ENCODE peak calls at places on chromosomes 11 and 22, in eight cellular contexts. I is HCT116, S is K562, H is HepG2, G is H1, E is SK-N-SH, L is GM12878, J is endothelial cell of umbilical vein. Q is an unnamed sample.

GRCh38 chr11:123145661-123146060 is 49.4 kb downstream of the CLMP start:
- DNase-seq in I (no peak), G (no peak), S (peak; percentile 4), J (no peak), H (no peak), L (no peak), E (peak; percentile 92), Q (no peak)

GRCh38 chr11:13137778-13138400 is 128.8 kb downstream of the RASSF10 start:
- DNase-seq in E (no peak), I (no peak), H (peak; percentile 66), S (no peak), J (no peak), L (no peak), G (no peak), Q (no peak)

GRCh38 chr11:40029406-40029805 is 1430.0 kb downstream of the LRRC4C start:
- DNase-seq in S (no peak), G (no peak), I (no peak), J (no peak), E (no peak), L (no peak), H (no peak), Q (no peak)

GRCh38 chr11:3939651-3940190 is 84.3 kb downstream of the STIM1 start:
- DNase-seq in G (no peak), S (no peak), J (no peak), H (no peak), L (no peak), E (no peak), I (no peak), Q (no peak)

GRCh38 chr11:11043676-11044075 is 185.8 kb upstream of the ZBED5 start:
- DNase-seq in S (no peak), L (no peak), I (no peak), J (no peak), E (no peak), G (no peak), H (no peak), Q (no peak)

GRCh38 chr11:70135142-70136132 is 57.3 kb downstream of the ANO1 start:
- DNase-seq in E (no peak), J (no peak), H (no peak), S (no peak), I (no peak), L (no peak), G (no peak), Q (no peak)

GRCh38 chr11:39011822-39012221 is 2413.8 kb upstream of the RAG2 start:
- DNase-seq in H (no peak), J (no peak), I (no peak), L (no peak), S (no peak), E (no peak), G (no peak), Q (no peak)

GRCh38 chr22:38467904-38468760 is at the start of gene KDELR3:
- DNase-seq in G (no peak), E (peak; percentile 80), I (peak; percentile 15), J (peak; percentile 55), L (no peak), S (peak; percentile 79), H (no peak), Q (no peak)

GRCh38 chr11:112042161-112042960 is 17.2 kb downstream of the DLAT start:
- DNase-seq in H (no peak), G (no peak), J (peak; percentile 67), L (no peak), E (no peak), S (peak; percentile 70), I (peak; percentile 64), Q (no peak)

GRCh38 chr22:32528984-32529982 is 54.7 kb downstream of the FBXO7 start:
- DNase-seq in E (peak; percentile 90), G (peak; percentile 84), L (peak; percentile 9), H (peak; percentile 91), I (peak; percentile 74), S (peak; percentile 81), J (peak; percentile 49), Q (peak; percentile 10)

GRCh38 chr11:68128682-68129327 is 7.6 kb upstream of the CHKA start:
- DNase-seq in L (no peak), I (no peak), H (peak; percentile 76), E (peak; percentile 59), J (peak; percentile 74), G (no peak), S (peak; percentile 76), Q (no peak)

GRCh38 chr11:86491048-86491447 is 116.4 kb downstream of the CCDC81 start:
- DNase-seq in H (no peak), L (no peak), G (no peak), J (peak; percentile 37), E (no peak), S (no peak), I (no peak), Q (no peak)

GRCh38 chr22:45997775-45998637 is 21.0 kb upstream of the WNT7B start:
- DNase-seq in H (no peak), I (no peak), G (no peak), J (no peak), E (peak; percentile 91), S (no peak), L (no peak), Q (no peak)

GRCh38 chr22:46134111-46134705 is 16.1 kb upstream of the PPARA start:
- DNase-seq in L (no peak), G (no peak), H (no peak), I (no peak), S (no peak), E (no peak), J (no peak), Q (no peak)

GRCh38 chr11:69320756-69321741 is 27.1 kb downstream of the MYEOV start:
- DNase-seq in G (no peak), S (no peak), E (no peak), L (no peak), H (no peak), I (no peak), J (peak; percentile 49), Q (no peak)

GRCh38 chr11:16572946-16573345 is 165.5 kb upstream of the C11orf58 start:
- DNase-seq in H (peak; percentile 6), E (no peak), J (no peak), S (no peak), L (no peak), I (no peak), G (no peak), Q (no peak)

GRCh38 chr11:69348414-69349235 is 54.7 kb downstream of the MYEOV start:
- DNase-seq in H (no peak), L (no peak), J (no peak), E (no peak), G (peak; percentile 35), I (no peak), S (no peak), Q (no peak)

GRCh38 chr11:118277312-118277711 is 13.2 kb upstream of the MPZL2 start:
- DNase-seq in E (no peak), S (no peak), G (no peak), J (peak; percentile 83), L (no peak), I (peak; percentile 44), H (peak; percentile 39), Q (no peak)

GRCh38 chr11:69240332-69241074 is 53.5 kb upstream of the MYEOV start:
- DNase-seq in G (no peak), H (no peak), J (no peak), S (peak; percentile 14), I (peak; percentile 18), L (no peak), E (no peak), Q (no peak)

DNA sequence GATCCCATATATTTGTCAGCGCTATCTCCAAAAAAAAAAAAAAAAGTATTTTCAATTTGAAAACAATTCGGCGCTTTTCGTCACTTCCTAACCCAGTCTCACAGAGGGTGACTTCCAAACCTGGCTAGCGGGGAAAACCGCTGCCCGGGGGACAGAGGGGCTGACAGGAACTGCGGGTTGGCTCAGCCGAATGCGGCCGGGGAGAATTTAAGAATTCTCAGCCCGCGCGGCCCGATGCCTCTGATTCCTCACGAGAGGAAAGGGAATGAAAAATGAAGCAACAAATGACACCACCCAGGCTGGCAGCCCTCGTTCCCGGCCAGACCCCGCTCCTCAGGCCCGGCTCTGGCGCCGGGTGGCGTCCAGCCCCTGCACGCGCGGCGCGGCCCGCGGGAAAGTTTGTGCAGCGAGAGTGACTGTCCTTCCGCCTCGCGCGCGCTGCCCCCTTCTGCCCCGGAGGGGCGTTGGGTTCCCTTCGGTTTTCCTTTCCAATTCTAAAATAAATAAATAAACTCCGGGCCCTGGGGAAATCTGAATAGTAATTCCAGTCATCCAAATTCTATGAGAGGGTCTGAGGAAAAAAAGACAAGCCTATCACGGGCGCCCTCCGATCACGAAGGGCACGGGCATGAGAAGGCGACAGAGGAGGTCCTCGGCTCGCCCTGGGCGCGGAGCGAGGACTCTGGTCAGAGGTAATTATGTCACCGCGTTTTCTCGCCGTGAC is 4.8 kb upstream of the PAX6 start:
- DNase-seq in E (peak; percentile 41), L (no peak), H (no peak), G (peak; percentile 55), J (no peak), S (peak; percentile 30), I (no peak), Q (no peak)
- H3K4me3 ChIP-seq in E (peak overlapping the region; percentile 41), L (no peak overlapping the region), H (no peak overlapping the region), G (no peak overlapping the region), J (no peak overlapping the region), S (peak overlapping the region; percentile 34), I (no peak overlapping the region), Q (peak overlapping the region; percentile 69)

DNA sequence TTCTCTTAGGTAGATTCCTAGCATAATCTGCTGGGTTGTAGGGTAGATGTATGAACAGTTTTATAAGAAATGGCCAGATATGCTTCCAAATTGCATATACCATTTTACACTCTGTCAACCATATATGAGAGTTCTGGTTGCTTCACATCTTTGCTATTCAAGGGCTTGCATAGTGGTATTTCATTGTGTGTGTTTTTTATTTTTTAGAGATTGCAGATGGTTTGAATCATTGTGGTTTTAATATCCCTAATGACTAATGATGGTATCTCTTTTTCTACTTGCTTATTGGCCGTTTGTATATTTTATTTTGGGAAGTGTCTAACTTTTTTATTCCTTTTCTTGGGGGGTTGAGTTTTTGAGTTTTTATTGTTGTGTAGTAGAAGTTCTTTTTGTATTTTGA is 26.9 kb downstream of the RNF214 start:
- DNase-seq in G (no peak), H (no peak), S (no peak), L (no peak), J (no peak), I (no peak), E (no peak), Q (no peak)
- H3K9ac ChIP-seq in G (no peak overlapping the region), H (no peak overlapping the region), S (no peak overlapping the region), L (no peak overlapping the region), J (no peak overlapping the region), I (no peak overlapping the region), E (no peak overlapping the region), Q (no peak overlapping the region)

DNA sequence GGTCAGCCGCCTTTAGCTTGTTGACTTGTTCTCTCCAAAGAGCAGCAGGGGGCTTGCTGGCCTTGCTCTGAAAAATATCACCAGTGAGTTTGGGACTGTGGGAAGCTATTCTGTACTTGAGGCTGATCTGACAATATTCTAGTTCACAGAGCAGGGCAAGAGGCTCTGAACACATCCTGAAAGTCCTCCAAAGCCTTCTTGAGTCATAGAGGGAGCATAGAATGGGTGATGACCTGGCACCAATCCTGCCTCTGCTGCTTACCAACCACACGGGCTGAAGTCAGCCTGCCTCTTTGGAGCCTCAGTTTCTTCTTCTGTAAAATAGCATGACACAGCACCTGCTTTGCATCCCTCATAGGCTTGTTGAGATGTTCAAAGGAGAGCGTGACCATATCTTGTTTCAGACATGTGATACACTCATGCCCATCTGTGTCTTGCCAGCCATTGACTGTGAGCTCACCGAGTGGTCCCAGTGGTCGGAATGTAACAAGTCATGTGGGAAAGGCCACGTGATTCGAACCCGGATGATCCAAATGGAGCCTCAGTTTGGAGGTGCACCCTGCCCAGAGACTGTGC is 96.6 kb downstream of the RRAS2 start:
- DNase-seq in S (no peak), E (no peak), I (no peak), G (peak; percentile 46), L (no peak), H (no peak), J (no peak), Q (no peak)
- TF ChIP-seq POLR2AphosphoS5 in S (no peak), E (peak; percentile 23), I (no peak), G (peak; percentile 58), L (no peak), H (no peak), J (no peak), Q (no peak)

GRCh38 chr11:62543680-62544444 is 2.7 kb downstream of the AHNAK start:
- DNase-seq in J (no peak), H (no peak), E (no peak), I (no peak), S (no peak), G (no peak), L (no peak), Q (no peak)
- H3K4me3 ChIP-seq in J (peak overlapping the region; percentile 55), H (peak overlapping the region; percentile 79), E (peak overlapping the region; percentile 98), I (peak overlapping the region; percentile 98), S (peak overlapping the region; percentile 67), G (peak overlapping the region; percentile 65), L (peak overlapping the region; percentile 84), Q (peak overlapping the region; percentile 100)